ENCODE peak calls at places on chromosomes 6 and 20, in seven cellular contexts. N is HepG2, M is sigmoid colon, H is stomach, J is transverse colon, E is HL-60, R is breast epithelium. C is an unnamed sample.

GRCh38 chr6:148466158-148466557 is 123.5 kb downstream of the SASH1 start:
- DNase-seq in N (no peak), M (no peak), H (no peak), J (no peak), E (no peak), R (no peak), C (no peak)

GRCh38 chr6:12385316-12385715 is 95.2 kb downstream of the EDN1 start:
- DNase-seq in N (no peak), M (no peak), H (no peak), J (no peak), E (no peak), R (no peak), C (no peak)

GRCh38 chr6:37429352-37429750 is 3.7 kb upstream of the CMTR1 start:
- DNase-seq in N (no peak), M (no peak), H (no peak), J (no peak), E (no peak), R (no peak), C (no peak)

GRCh38 chr6:135281227-135281626 is 100.1 kb downstream of the MYB start:
- DNase-seq in N (no peak), M (no peak), H (no peak), J (no peak), E (peak; percentile 93), R (no peak), C (no peak)

GRCh38 chr6:71197770-71198169 is 90.8 kb upstream of the OGFRL1 start:
- DNase-seq in N (no peak), M (no peak), H (no peak), J (no peak), E (no peak), R (no peak), C (no peak)

GRCh38 chr6:137231156-137231555 is 12.0 kb upstream of the IFNGR1 start:
- DNase-seq in N (no peak), M (no peak), H (no peak), J (no peak), E (no peak), R (no peak), C (no peak)

GRCh38 chr6:13304580-13305255 is 23.6 kb downstream of the TBC1D7 start:
- DNase-seq in N (no peak), M (no peak), H (no peak), J (no peak), E (no peak), R (no peak), C (no peak)

GRCh38 chr6:12873706-12874105 is 157.1 kb downstream of the PHACTR1 start:
- DNase-seq in N (no peak), M (no peak), H (no peak), J (no peak), E (no peak), R (no peak), C (no peak)

GRCh38 chr20:52998268-52998667 is 26.1 kb downstream of the TSHZ2 start:
- DNase-seq in N (no peak), M (no peak), H (no peak), J (no peak), E (no peak), R (no peak), C (no peak)

GRCh38 chr20:38645980-38646858 is 44.6 kb downstream of the ARHGAP40 start:
- DNase-seq in N (peak; percentile 71), M (peak; percentile 74), H (peak; percentile 83), J (peak; percentile 81), E (peak; percentile 78), R (peak; percentile 48), C (peak; percentile 67)

GRCh38 chr6:47117314-47117713 is 75.2 kb upstream of the ADGRF1 start:
- DNase-seq in N (peak; percentile 85), M (no peak), H (no peak), J (no peak), E (no peak), R (no peak), C (no peak)

GRCh38 chr6:81834141-81834621 is 81.7 kb upstream of the TENT5A start:
- DNase-seq in N (no peak), M (no peak), H (peak; percentile 41), J (peak; percentile 35), E (no peak), R (no peak), C (no peak)

GRCh38 chr20:24473435-24473834 is 4.0 kb downstream of the SYNDIG1 start:
- DNase-seq in N (no peak), M (no peak), H (no peak), J (no peak), E (no peak), R (no peak), C (no peak)

GRCh38 chr6:149897015-149897697 is 757 bp downstream of the RAET1E start:
- DNase-seq in N (no peak), M (peak; percentile 96), H (peak; percentile 78), J (peak; percentile 76), E (no peak), R (peak; percentile 87), C (peak; percentile 66)

GRCh38 chr6:150307520-150307919 is 61.3 kb upstream of the IYD start:
- DNase-seq in N (no peak), M (no peak), H (no peak), J (no peak), E (no peak), R (no peak), C (no peak)

GRCh38 chr6:13175759-13176158 is 152.6 kb downstream of the TBC1D7 start:
- DNase-seq in N (no peak), M (no peak), H (no peak), J (no peak), E (no peak), R (no peak), C (no peak)

GRCh38 chr6:169804427-169804826 is 53.0 kb downstream of the ERMARD start:
- DNase-seq in N (no peak), M (no peak), H (no peak), J (no peak), E (no peak), R (no peak), C (no peak)

GRCh38 chr6:83920017-83920416 is 60.5 kb downstream of the CYB5R4 start:
- DNase-seq in N (no peak), M (no peak), H (no peak), J (no peak), E (no peak), R (no peak), C (no peak)

GRCh38 chr6:135434095-135434494 is 63.4 kb downstream of the AHI1 start:
- DNase-seq in N (no peak), M (no peak), H (no peak), J (no peak), E (no peak), R (no peak), C (no peak)

GRCh38 chr6:53426544-53427270 is 78.0 kb upstream of the ELOVL5 start:
- DNase-seq in N (no peak), M (no peak), H (no peak), J (no peak), E (no peak), R (no peak), C (no peak)

GRCh38 chr6:67287566-67287965 is 1347.5 kb upstream of the ADGRB3 start:
- DNase-seq in N (no peak), M (no peak), H (no peak), J (no peak), E (no peak), R (no peak), C (no peak)

GRCh38 chr20:5074050-5074674 is 45.6 kb downstream of the PCNA start:
- DNase-seq in N (no peak), M (no peak), H (no peak), J (no peak), E (no peak), R (no peak), C (no peak)

GRCh38 chr20:63384336-63384735 is 23.2 kb upstream of the CHRNA4 start:
- DNase-seq in N (no peak), M (no peak), H (no peak), J (no peak), E (no peak), R (no peak), C (no peak)

GRCh38 chr6:154593122-154593521 is 82.6 kb upstream of the CNKSR3 start:
- DNase-seq in N (peak; percentile 16), M (peak; percentile 91), H (no peak), J (no peak), E (no peak), R (no peak), C (no peak)
- TF ChIP-seq POLR2AphosphoS5 in N (no peak), M (peak; percentile 70), H (peak; percentile 10), J (no peak), E (no peak), R (no peak), C (no peak)

GRCh38 chr6:1764584-1764983 is 154.9 kb downstream of the FOXC1 start:
- DNase-seq in N (no peak), M (no peak), H (no peak), J (no peak), E (no peak), R (no peak), C (no peak)

GRCh38 chr6:1767481-1768246 is 157.9 kb downstream of the FOXC1 start:
- DNase-seq in N (no peak), M (no peak), H (no peak), J (no peak), E (no peak), R (no peak), C (no peak)

GRCh38 chr6:1763411-1763810 is 153.7 kb downstream of the FOXC1 start:
- DNase-seq in N (no peak), M (no peak), H (no peak), J (no peak), E (peak; percentile 30), R (no peak), C (no peak)

GRCh38 chr6:1766663-1767062 is 156.9 kb downstream of the FOXC1 start:
- DNase-seq in N (no peak), M (no peak), H (peak; percentile 59), J (no peak), E (no peak), R (no peak), C (no peak)

DNA sequence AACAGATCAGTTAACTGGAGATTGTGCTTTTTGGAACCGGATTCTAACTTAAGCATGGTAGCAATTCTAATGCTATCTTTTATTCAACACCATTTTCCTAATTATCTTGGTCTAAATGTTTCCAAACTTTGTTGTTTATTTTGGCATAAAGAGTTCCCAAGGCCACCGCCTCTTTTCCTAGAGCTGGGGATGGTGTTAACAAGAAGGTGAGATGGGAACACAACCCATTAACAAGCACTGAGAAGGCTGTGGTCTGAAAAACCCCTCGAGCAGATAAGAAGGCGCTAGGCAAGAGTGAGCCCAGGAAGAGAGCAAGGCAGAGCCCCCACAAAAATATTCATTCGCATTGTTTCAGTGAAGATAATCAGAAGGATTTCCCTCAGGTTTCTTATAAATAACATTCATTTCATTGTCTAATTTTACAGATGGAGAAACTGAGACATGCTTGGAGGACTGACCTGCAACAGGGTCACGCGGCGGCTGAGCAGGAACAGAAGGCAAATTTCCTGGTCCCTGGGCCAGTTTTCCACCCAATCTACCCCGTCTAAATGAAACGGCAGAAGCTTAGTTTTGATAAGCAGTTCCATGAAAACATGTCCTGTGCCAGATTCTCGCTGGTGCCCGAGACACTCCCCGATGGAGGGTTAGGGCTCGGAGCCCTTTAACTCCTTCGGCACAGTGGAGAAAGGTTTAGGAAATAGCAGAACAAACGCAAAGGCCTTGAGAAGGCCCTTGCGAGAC is 155.6 kb downstream of the FOXC1 start:
- DNase-seq in N (no peak), M (no peak), H (peak; percentile 71), J (no peak), E (no peak), R (no peak), C (no peak)
- H3K4me3 ChIP-seq in N (no peak overlapping the region), M (no peak overlapping the region), H (no peak overlapping the region), J (no peak overlapping the region), E (no peak overlapping the region), R (no peak overlapping the region), C (no peak overlapping the region)

GRCh38 chr6:32148722-32149576 is 2.8 kb downstream of the PRRT1 start:
- DNase-seq in N (no peak), M (no peak), H (peak; percentile 86), J (peak; percentile 58), E (no peak), R (no peak), C (peak; percentile 34)
- TF ChIP-seq POLR2AphosphoS5 in N (no peak), M (no peak), H (peak; percentile 44), J (no peak), E (no peak), R (no peak), C (no peak)

GRCh38 chr20:21183722-21184121 is 57.8 kb downstream of the KIZ start:
- DNase-seq in N (no peak), M (no peak), H (no peak), J (no peak), E (no peak), R (no peak), C (no peak)
- H3K4me3 ChIP-seq in N (no peak overlapping the region), M (no peak overlapping the region), H (no peak overlapping the region), J (no peak overlapping the region), E (no peak overlapping the region), R (no peak overlapping the region), C (no peak overlapping the region)

C was measured in prostate gland.